ENCODE peak calls at places on chromosomes 16 and 17, in eight cellular contexts. V, F, H, E, U, N, K and Z are unnamed samples.

GRCh38 chr16:68370221-68370920 is 59.6 kb downstream of the PRMT7 start:
- DNase-seq in V (no peak), F (no peak), H (no peak), E (no peak), U (no peak), N (no peak), K (no peak), Z (no peak)

GRCh38 chr17:41725134-41725533 is 9.3 kb downstream of the HAP1 start:
- DNase-seq in V (no peak), F (no peak), H (no peak), E (no peak), U (no peak), N (no peak), K (no peak), Z (no peak)

GRCh38 chr17:79668344-79669250 is 57.7 kb upstream of the RBFOX3 start:
- DNase-seq in V (peak; percentile 40), F (no peak), H (no peak), E (no peak), U (peak; percentile 7), N (no peak), K (no peak), Z (no peak)

GRCh38 chr17:1647802-1648581 is 1.7 kb downstream of the RILP start:
- DNase-seq in V (peak; percentile 59), F (no peak), H (no peak), E (peak; percentile 64), U (peak; percentile 63), N (no peak), K (no peak), Z (no peak)

GRCh38 chr16:4737545-4737944 is 3.2 kb downstream of the DNAAF8 start:
- DNase-seq in V (no peak), F (no peak), H (no peak), E (no peak), U (no peak), N (no peak), K (no peak), Z (no peak)

GRCh38 chr16:75265911-75266701 is 14.7 kb upstream of the BCAR1 start:
- DNase-seq in V (peak; percentile 94), F (peak; percentile 58), H (peak; percentile 43), E (peak; percentile 99), U (peak; percentile 86), N (no peak), K (peak; percentile 97), Z (no peak)

GRCh38 chr17:72388765-72389473 is 268.1 kb downstream of the SOX9 start:
- DNase-seq in V (no peak), F (no peak), H (no peak), E (peak; percentile 62), U (peak; percentile 41), N (no peak), K (peak; percentile 44), Z (no peak)

GRCh38 chr16:1296688-1297412 is 12.6 kb upstream of the UBE2I start:
- DNase-seq in V (no peak), F (peak; percentile 23), H (peak; percentile 83), E (no peak), U (no peak), N (no peak), K (no peak), Z (no peak)

GRCh38 chr17:74738051-74738996 is 1.3 kb downstream of the RAB37 start:
- DNase-seq in V (no peak), F (no peak), H (no peak), E (no peak), U (peak; percentile 14), N (no peak), K (peak; percentile 58), Z (no peak)

GRCh38 chr16:324451-325334 is 27.8 kb downstream of the AXIN1 start:
- DNase-seq in V (no peak), F (peak; percentile 18), H (no peak), E (no peak), U (no peak), N (no peak), K (peak; percentile 68), Z (no peak)

GRCh38 chr16:31365131-31365865 is 10.3 kb downstream of the ITGAX start:
- DNase-seq in V (no peak), F (no peak), H (no peak), E (no peak), U (no peak), N (no peak), K (no peak), Z (no peak)

GRCh38 chr16:84312783-84313382 is 18.2 kb downstream of the WFDC1 start:
- DNase-seq in V (peak; percentile 33), F (no peak), H (no peak), E (no peak), U (no peak), N (no peak), K (no peak), Z (no peak)

GRCh38 chr17:27915715-27916114 is 22.6 kb upstream of the LYRM9 start:
- DNase-seq in V (peak; percentile 70), F (no peak), H (no peak), E (no peak), U (no peak), N (no peak), K (no peak), Z (no peak)

GRCh38 chr17:22517716-22518115 is 825.4 kb downstream of the KCNJ18 start:
- DNase-seq in V (no peak), F (no peak), H (no peak), E (no peak), U (no peak), N (no peak), K (no peak), Z (no peak)

GRCh38 chr17:46977348-46977747 is 1.7 kb downstream of the RPRML start:
- DNase-seq in V (peak; percentile 81), F (peak; percentile 54), H (no peak), E (peak; percentile 79), U (peak; percentile 96), N (no peak), K (no peak), Z (no peak)

GRCh38 chr17:54620380-54620978 is 280.2 kb upstream of the TOM1L1 start:
- DNase-seq in V (no peak), F (no peak), H (no peak), E (no peak), U (no peak), N (no peak), K (no peak), Z (no peak)

GRCh38 chr16:67200491-67200890 is 1.6 kb downstream of the ELMO3 start:
- DNase-seq in V (no peak), F (no peak), H (no peak), E (no peak), U (no peak), N (no peak), K (no peak), Z (no peak)

GRCh38 chr16:23374721-23375120 is 72.6 kb downstream of the SCNN1B start:
- DNase-seq in V (no peak), F (no peak), H (no peak), E (no peak), U (no peak), N (no peak), K (no peak), Z (no peak)

GRCh38 chr17:6940186-6940649 is 55.6 kb upstream of the ALOX12 start:
- DNase-seq in V (no peak), F (no peak), H (no peak), E (no peak), U (no peak), N (no peak), K (no peak), Z (no peak)

GRCh38 chr16:20167323-20167722 is 93.6 kb upstream of the GPR139 start:
- DNase-seq in V (no peak), F (no peak), H (no peak), E (no peak), U (no peak), N (no peak), K (no peak), Z (no peak)

GRCh38 chr17:79905832-79906231 is 66.6 kb upstream of the CBX4 start:
- DNase-seq in V (no peak), F (peak; percentile 21), H (no peak), E (peak; percentile 74), U (no peak), N (no peak), K (no peak), Z (peak; percentile 26)

GRCh38 chr16:16045879-16046278 is 96.5 kb downstream of the ABCC1 start:
- DNase-seq in V (peak; percentile 48), F (no peak), H (no peak), E (peak; percentile 75), U (peak; percentile 29), N (no peak), K (no peak), Z (no peak)

GRCh38 chr17:19409509-19409908 is 1.5 kb upstream of the RNF112 start:
- DNase-seq in V (no peak), F (peak; percentile 85), H (peak; percentile 23), E (no peak), U (no peak), N (no peak), K (no peak), Z (no peak)

GRCh38 chr16:88635671-88636070 is 2.7 kb upstream of the IL17C start:
- DNase-seq in V (no peak), F (no peak), H (no peak), E (no peak), U (no peak), N (no peak), K (no peak), Z (no peak)

GRCh38 chr17:80331820-80332219 is 71.2 kb downstream of the RNF213 start:
- DNase-seq in V (no peak), F (no peak), H (no peak), E (no peak), U (no peak), N (no peak), K (no peak), Z (no peak)

GRCh38 chr17:624341-624860 is 90.2 kb downstream of the VPS53 start:
- DNase-seq in V (no peak), F (no peak), H (no peak), E (no peak), U (no peak), N (no peak), K (no peak), Z (no peak)

GRCh38 chr16:87675111-87675510 is 72.8 kb downstream of the JPH3 start:
- DNase-seq in V (no peak), F (no peak), H (no peak), E (no peak), U (no peak), N (no peak), K (no peak), Z (no peak)

GRCh38 chr17:11290814-11291213 is 49.8 kb downstream of the SHISA6 start:
- DNase-seq in V (no peak), F (no peak), H (no peak), E (no peak), U (no peak), N (no peak), K (no peak), Z (no peak)

GRCh38 chr17:48333034-48333491 is 97.0 kb downstream of the SKAP1 start:
- DNase-seq in V (no peak), F (peak; percentile 4), H (no peak), E (no peak), U (no peak), N (no peak), K (no peak), Z (no peak)

GRCh38 chr16:70737377-70738082 is 51.7 kb upstream of the MTSS2 start:
- DNase-seq in V (no peak), F (peak; percentile 98), H (no peak), E (no peak), U (no peak), N (no peak), K (peak; percentile 93), Z (no peak)

GRCh38 chr17:77894126-77894956 is 64.2 kb upstream of the TNRC6C start:
- DNase-seq in V (no peak), F (no peak), H (no peak), E (no peak), U (no peak), N (no peak), K (no peak), Z (no peak)

GRCh38 chr17:48055531-48056245 is 7.5 kb downstream of the NFE2L1 start:
- DNase-seq in V (no peak), F (peak; percentile 93), H (no peak), E (peak; percentile 64), U (no peak), N (no peak), K (no peak), Z (no peak)